ENCODE peak calls at places on chromosomes 12 and 14, in six cellular contexts. T is fibroblast of lung, Q is endothelial cell, N is kidney, R is epithelial cell of esophagus, J is D721Med. A is an unnamed sample.

GRCh38 chr14:30194769-30195168 is 267.1 kb upstream of the PRKD1 start:
- DNase-seq in R (no peak), J (no peak), N (no peak), T (peak; percentile 95), Q (no peak), A (no peak)

GRCh38 chr14:33679461-33680225 is 271.2 kb downstream of the EGLN3 start:
- DNase-seq in R (peak; percentile 63), N (no peak), J (no peak), T (peak; percentile 94), Q (no peak), A (no peak)

GRCh38 chr14:51609987-51610283 is 41.8 kb upstream of the FRMD6 start:
- DNase-seq in R (no peak), Q (no peak), N (no peak), T (peak; percentile 75), J (no peak), A (no peak)

GRCh38 chr14:81147140-81147897 is 73.4 kb downstream of the GTF2A1 start:
- DNase-seq in Q (no peak), J (no peak), R (no peak), N (no peak), T (no peak), A (no peak)

GRCh38 chr12:114405449-114406271 is at the start of gene TBX5:
- DNase-seq in J (no peak), Q (no peak), R (no peak), T (no peak), N (no peak), A (peak; percentile 82)

GRCh38 chr14:89730692-89731091 is 223.8 kb downstream of the EFCAB11 start:
- DNase-seq in N (no peak), Q (no peak), J (no peak), T (no peak), R (no peak), A (no peak)

GRCh38 chr14:74649167-74649566 is 37.1 kb upstream of the LTBP2 start:
- DNase-seq in J (no peak), T (no peak), R (peak; percentile 36), N (no peak), Q (no peak), A (no peak)

GRCh38 chr12:58809064-58809607 is 111.2 kb downstream of the LRIG3 start:
- DNase-seq in T (peak; percentile 32), J (no peak), N (no peak), Q (no peak), R (no peak), A (no peak)

GRCh38 chr12:64801381-64801780 is 23.1 kb upstream of the TBC1D30 start:
- DNase-seq in Q (no peak), N (no peak), J (no peak), R (no peak), T (no peak), A (peak; percentile 6)
- TF ChIP-seq CTCF in Q (no peak), N (no peak), J (peak; percentile 35), R (peak; percentile 39), T (peak; percentile 55), A (peak; percentile 45)

DNA sequence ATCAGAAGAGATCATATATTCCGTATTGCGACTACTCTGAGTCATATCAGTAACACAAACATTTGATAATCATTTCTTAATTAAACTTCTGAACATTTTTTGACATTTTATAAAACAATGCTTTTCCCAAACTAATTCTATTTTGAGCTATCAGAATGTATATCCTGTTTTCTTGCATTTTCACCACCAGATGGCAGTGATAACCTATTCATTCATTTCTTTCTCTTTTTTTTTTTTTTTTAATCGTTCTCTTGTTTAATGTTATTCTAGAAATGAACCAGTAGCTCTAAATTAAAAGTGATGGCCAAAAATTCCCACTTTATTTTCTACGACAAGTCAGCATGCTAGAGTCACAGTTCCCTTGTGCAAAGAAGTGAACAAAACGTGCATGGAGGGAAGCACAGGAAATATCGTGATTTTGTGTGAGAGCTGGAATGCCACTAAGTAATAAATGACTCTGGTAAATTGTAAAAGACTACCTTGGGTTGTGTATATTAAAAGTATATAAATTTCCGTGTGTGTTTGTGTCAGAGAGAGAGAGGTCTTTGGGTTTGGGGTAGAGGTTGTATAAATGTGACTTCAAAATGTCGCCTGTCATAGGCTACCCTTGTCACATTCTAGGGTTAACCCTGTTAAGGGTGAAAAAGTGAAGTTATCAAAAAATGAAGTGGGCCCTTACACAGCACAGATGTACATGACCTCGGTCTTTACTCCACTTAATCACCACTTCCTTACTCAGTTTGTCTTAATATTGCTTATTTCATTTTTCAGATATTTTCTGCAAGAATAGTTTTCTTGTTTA is 40.4 kb upstream of the LDHB start:
- DNase-seq in Q (no peak), J (no peak), T (peak; percentile 15), R (peak; percentile 41), N (no peak), A (peak; percentile 34)
- TF ChIP-seq CTCF in Q (peak; percentile 89), J (peak; percentile 68), T (peak; percentile 47), R (peak; percentile 37), N (peak; percentile 55), A (peak; percentile 77)

DNA sequence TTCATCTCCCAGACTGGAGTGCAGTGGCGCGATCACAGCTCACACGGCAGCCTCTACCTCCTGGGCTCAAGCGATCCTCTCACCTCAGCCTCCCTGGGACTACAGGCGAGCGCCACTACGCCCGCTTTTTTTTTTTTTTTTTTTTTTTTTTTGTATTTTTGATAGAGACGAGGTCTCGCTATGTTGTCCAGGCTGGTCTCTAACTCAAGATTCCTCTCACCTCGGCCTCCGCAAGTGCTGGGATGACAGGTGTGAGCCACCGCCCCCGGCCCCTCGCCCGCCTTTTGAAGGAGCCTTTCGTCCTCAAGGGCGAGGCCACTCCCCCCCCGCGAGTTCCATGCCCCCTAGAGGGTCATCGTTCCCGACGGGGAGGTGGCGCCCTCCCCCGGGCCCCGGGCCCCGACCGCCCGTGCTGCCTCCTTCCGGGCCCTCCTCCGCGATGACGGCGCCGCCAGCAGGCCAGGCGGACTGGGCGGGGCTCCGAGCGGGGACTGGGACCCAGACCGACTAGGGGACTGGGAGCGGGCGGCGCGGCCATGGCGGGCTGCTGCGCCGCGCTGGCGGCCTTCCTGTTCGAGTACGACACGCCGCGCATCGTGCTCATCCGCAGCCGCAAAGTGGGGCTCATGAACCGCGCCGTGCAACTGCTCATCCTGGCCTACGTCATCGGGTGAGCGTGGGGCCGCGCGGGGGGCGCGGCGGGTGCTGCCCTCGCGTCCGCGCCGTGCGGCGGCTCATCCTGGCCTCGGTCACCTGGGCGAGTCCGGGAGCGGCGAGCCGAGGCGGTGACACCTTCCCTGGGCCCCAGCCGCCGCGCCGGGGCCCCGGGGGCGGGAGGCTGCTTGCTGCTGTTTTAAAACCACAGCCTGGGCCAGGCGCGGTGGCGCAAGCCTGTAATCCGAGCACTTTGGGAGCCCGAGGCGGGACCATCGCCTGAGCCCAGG is at the start of gene P2RX4:
- DNase-seq in R (peak; percentile 75), J (peak; percentile 63), T (peak; percentile 63), N (peak; percentile 96), Q (peak; percentile 85), A (peak; percentile 90)
- TF ChIP-seq CTCF in R (no peak), J (peak; percentile 30), T (no peak), N (no peak), Q (no peak), A (peak; percentile 43)

DNA sequence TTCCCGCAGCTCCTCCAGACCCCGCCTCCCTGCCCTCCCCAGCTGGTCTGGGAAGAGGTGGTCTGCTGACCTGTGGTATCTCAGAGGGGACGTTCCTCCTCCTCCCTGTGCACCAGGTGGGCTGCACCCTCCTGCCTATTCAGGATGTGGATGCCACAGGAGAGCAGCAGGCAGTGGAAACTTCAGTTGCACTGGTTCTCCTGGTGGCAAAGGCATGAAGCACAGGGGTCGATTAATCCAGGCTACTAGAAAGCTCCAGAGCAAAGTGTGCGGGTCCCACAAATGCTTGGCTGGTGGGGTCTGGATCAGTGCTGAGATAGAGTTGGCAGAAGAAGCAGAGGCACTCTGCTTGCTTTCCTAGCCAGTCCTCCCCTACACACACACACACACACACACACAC is 197.0 kb downstream of the SLC41A2 start:
- DNase-seq in N (no peak), R (no peak), J (no peak), Q (no peak), T (no peak), A (no peak)
- TF ChIP-seq CTCF in N (no peak), R (peak; percentile 18), J (no peak), Q (no peak), T (peak; percentile 3), A (peak; percentile 14)

DNA sequence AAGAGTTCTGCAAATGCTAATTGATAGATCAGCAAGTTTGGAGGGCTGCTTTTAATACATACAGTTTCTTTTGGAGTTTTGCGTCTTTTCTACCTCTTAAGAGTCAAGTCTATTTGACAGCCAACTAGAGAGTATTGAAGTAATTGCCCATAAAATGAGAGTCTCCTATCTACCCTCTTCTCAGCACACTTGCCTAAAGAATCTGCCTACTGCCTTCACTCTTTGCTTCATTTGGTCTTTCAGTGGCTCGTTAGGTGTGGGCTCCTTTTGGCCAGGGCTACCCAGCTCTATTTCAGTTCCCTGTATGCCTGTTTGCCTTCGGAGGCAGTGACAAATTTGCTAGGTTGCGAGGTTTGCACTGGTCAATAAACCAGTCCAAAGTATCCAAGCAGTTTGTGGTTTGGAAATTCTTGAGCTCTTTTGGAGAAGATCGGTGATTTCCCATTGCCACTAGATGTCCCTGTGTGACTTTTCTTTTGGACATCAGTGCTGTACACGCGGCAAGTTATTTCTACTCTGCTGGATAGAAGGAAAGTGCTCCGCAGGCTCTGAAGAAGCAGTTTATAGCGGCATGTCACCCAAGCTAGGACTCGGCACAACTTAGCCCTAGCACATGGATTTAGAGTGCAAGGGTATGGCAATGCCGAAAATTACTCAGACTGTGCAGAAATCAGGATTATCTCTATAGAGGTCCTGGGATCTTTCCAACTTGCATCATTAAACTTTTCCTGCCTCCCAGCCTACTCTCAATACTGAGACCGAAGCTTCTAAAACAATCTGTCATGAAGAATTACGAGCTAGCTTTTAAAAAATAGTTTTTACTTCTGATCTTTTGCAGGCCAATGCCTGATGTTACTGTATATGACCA is 38.6 kb downstream of the MGST1 start:
- DNase-seq in Q (peak; percentile 21), R (peak; percentile 55), J (peak; percentile 29), T (peak; percentile 75), N (no peak), A (peak; percentile 71)
- TF ChIP-seq CTCF in Q (no peak), R (peak; percentile 64), J (peak; percentile 81), T (peak; percentile 60), N (peak; percentile 48), A (peak; percentile 70)

DNA sequence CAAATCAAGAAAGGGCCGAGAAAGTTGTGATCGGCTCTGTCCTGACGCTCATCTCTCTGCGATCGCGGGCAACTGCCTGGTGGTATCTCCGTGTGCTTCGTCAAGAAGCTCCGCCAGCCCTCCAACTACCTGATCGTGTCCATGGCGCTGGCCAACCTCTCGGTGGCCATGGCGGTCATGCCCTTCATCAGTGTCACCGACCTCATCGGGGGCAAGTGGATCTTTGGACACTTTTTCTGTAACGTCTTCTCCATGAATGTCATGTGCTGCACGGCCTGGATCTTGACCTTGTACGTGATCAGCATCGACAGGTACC is 1.6 kb upstream of the HEBP1 start:
- DNase-seq in J (no peak), Q (no peak), N (no peak), T (no peak), R (no peak), A (no peak)
- TF ChIP-seq CTCF in J (no peak), Q (no peak), N (no peak), T (no peak), R (no peak), A (no peak)